ENCODE peak calls at places on chromosomes 11 and 22, in eight cellular contexts. C is GM19239; X is stimulated activated CD8-positive, alpha-beta memory T cell treated with anti-CD3 and anti-CD28 coated beads, Interleukin-15, amount 100 ng/mL, for 4 hours; S is effector CD8-positive, alpha-beta T cell; N is NAMALWA; W is ELR; G is endothelial cell; E is iris pigment epithelial cell. M is an unnamed sample.

GRCh38 chr11:131749100-131749499 is 378.7 kb downstream of the NTM start:
- DNase-seq in N (no peak), G (no peak), E (peak; percentile 96), X (no peak), W (peak; percentile 97), S (no peak), C (no peak), M (no peak)

GRCh38 chr22:49951001-49951677 is 9.4 kb upstream of the PIM3 start:
- DNase-seq in W (no peak), X (peak; percentile 75), C (no peak), N (no peak), E (no peak), S (no peak), G (no peak), M (no peak)

GRCh38 chr11:62324738-62325556 is 12.3 kb upstream of the ASRGL1 start:
- DNase-seq in C (no peak), W (peak; percentile 46), E (peak; percentile 70), N (peak; percentile 77), S (peak; percentile 39), X (no peak), G (peak; percentile 87), M (no peak)

GRCh38 chr11:8296872-8297271 is 33.2 kb upstream of the LMO1 start:
- DNase-seq in W (peak; percentile 10), E (no peak), G (no peak), N (no peak), S (no peak), C (no peak), X (no peak), M (no peak)

GRCh38 chr22:50016988-50017700 is 4.6 kb upstream of the IL17REL start:
- DNase-seq in S (no peak), N (no peak), E (no peak), G (no peak), W (peak; percentile 47), X (peak; percentile 69), C (no peak), M (peak; percentile 39)

GRCh38 chr22:50031189-50032091 is 18.9 kb upstream of the IL17REL start:
- DNase-seq in E (no peak), G (peak; percentile 3), W (no peak), S (no peak), X (no peak), C (no peak), N (no peak), M (no peak)

GRCh38 chr11:22337571-22338464 is at the start of gene SLC17A6:
- DNase-seq in W (peak; percentile 28), S (no peak), X (no peak), E (peak; percentile 15), N (peak; percentile 41), G (peak; percentile 67), C (no peak), M (no peak)

GRCh38 chr11:11382858-11383532 is 29.9 kb upstream of the CSNK2A3 start:
- DNase-seq in S (no peak), G (no peak), C (no peak), X (no peak), E (no peak), N (no peak), W (no peak), M (no peak)

GRCh38 chr11:123561046-123561781 is 93.2 kb downstream of the SCN3B start:
- DNase-seq in C (no peak), S (no peak), E (peak; percentile 45), W (peak; percentile 43), X (no peak), G (peak; percentile 57), N (no peak), M (no peak)

GRCh38 chr11:10618490-10618889 is 50.0 kb upstream of the LYVE1 start:
- DNase-seq in C (no peak), S (no peak), W (no peak), G (no peak), E (no peak), N (no peak), X (no peak), M (no peak)

GRCh38 chr11:46367244-46367915 is 14.1 kb upstream of the MDK start:
- DNase-seq in W (peak; percentile 69), X (peak; percentile 46), S (peak; percentile 73), C (no peak), E (no peak), G (peak; percentile 80), N (peak; percentile 72), M (peak; percentile 35)

GRCh38 chr11:31022080-31022479 is 347.5 kb downstream of the DCDC1 start:
- DNase-seq in X (no peak), E (no peak), G (no peak), C (no peak), W (no peak), S (no peak), N (no peak), M (no peak)

GRCh38 chr11:132114185-132114584 is 743.8 kb downstream of the NTM start:
- DNase-seq in W (peak; percentile 28), C (no peak), S (no peak), N (peak; percentile 45), G (peak; percentile 69), E (no peak), X (no peak), M (no peak)

M was measured in T-helper 22 cell.